ENCODE peak calls at places on chromosomes 13 and 19, in five cellular contexts. Q is stimulated activated CD4-positive, alpha-beta T cell treated with anti-CD3 and anti-CD28 coated beads, Interleukin-2, amount 100 ng/mL, for 48 hours; J is T-helper 1 cell; U is GM19239; H is astrocyte. D is an unnamed sample.

GRCh38 chr19:10764340-10764894 is 46.5 kb downstream of the DNM2 start:
- DNase-seq in Q (no peak), J (no peak), U (no peak), H (no peak), D (no peak)

GRCh38 chr19:46661735-46662592 is 982 bp upstream of the DACT3 start:
- DNase-seq in Q (peak; percentile 70), J (peak; percentile 80), U (peak; percentile 70), H (peak; percentile 74), D (peak; percentile 75)

GRCh38 chr13:108223850-108224503 is 5.8 kb downstream of the ABHD13 start:
- DNase-seq in Q (no peak), J (no peak), U (no peak), H (no peak), D (no peak)

GRCh38 chr19:18878058-18878797 is 17.7 kb downstream of the CERS1 start:
- DNase-seq in Q (no peak), J (no peak), U (no peak), H (no peak), D (no peak)

GRCh38 chr13:36551445-36551844 is 119.2 kb downstream of the CCNA1 start:
- DNase-seq in Q (no peak), J (no peak), U (no peak), H (no peak), D (no peak)

GRCh38 chr19:13010038-13010991 is 15.0 kb downstream of the NFIX start:
- DNase-seq in Q (no peak), J (no peak), U (no peak), H (no peak), D (no peak)

GRCh38 chr19:9995999-9996398 is 14.3 kb downstream of the COL5A3 start:
- DNase-seq in Q (no peak), J (no peak), U (no peak), H (no peak), D (no peak)

GRCh38 chr19:18086590-18087138 is at the start of gene IL12RB1:
- DNase-seq in Q (peak; percentile 20), J (peak; percentile 85), U (peak; percentile 56), H (no peak), D (no peak)

GRCh38 chr19:51784922-51785690 is 9.9 kb upstream of the FPR3 start:
- DNase-seq in Q (peak; percentile 35), J (peak; percentile 47), U (no peak), H (peak; percentile 66), D (no peak)

GRCh38 chr13:113029487-113030258 is 60.7 kb downstream of the MCF2L start:
- DNase-seq in Q (peak; percentile 49), J (peak; percentile 8), U (peak; percentile 46), H (no peak), D (no peak)

GRCh38 chr19:30253581-30253996 is 118.6 kb upstream of the ZNF536 start:
- DNase-seq in Q (no peak), J (no peak), U (no peak), H (no peak), D (no peak)

GRCh38 chr19:2602391-2603181 is 99.9 kb downstream of the GNG7 start:
- DNase-seq in Q (no peak), J (no peak), U (no peak), H (peak; percentile 96), D (peak; percentile 97)

GRCh38 chr19:49333426-49334288 is 1.5 kb upstream of the CD37 start:
- DNase-seq in Q (peak; percentile 50), J (peak; percentile 75), U (peak; percentile 52), H (no peak), D (no peak)

GRCh38 chr13:72126424-72126823 is 259.4 kb upstream of the DACH1 start:
- DNase-seq in Q (no peak), J (no peak), U (no peak), H (peak; percentile 40), D (no peak)

GRCh38 chr13:51148952-51149573 is 38.0 kb upstream of the C13orf42 start:
- DNase-seq in Q (no peak), J (no peak), U (no peak), H (peak; percentile 47), D (peak; percentile 32)

GRCh38 chr13:65855276-65855675 is 1374.9 kb downstream of the PCDH9 start:
- DNase-seq in Q (no peak), J (no peak), U (no peak), H (no peak), D (no peak)

GRCh38 chr13:43686557-43686956 is 100.2 kb downstream of the ENOX1 start:
- DNase-seq in Q (no peak), J (no peak), U (no peak), H (peak; percentile 76), D (peak; percentile 67)

GRCh38 chr19:39971380-39971841 is 446 bp downstream of the PSMC4 start:
- DNase-seq in Q (no peak), J (no peak), U (no peak), H (no peak), D (no peak)

GRCh38 chr13:28376604-28377003 is 118.3 kb downstream of the FLT1 start:
- DNase-seq in Q (no peak), J (no peak), U (no peak), H (no peak), D (no peak)